ENCODE peak calls at places on chromosomes 7 and 10, in seven cellular contexts. K, J, F, G, C, Q and I are unnamed samples.

GRCh38 chr10:124697443-124697836 is 46.7 kb downstream of the FAM53B start:
- DNase-seq in K (no peak), J (no peak), F (no peak), G (no peak), C (no peak), Q (no peak), I (no peak)

GRCh38 chr7:134886353-134887057 is 99.8 kb upstream of the AGBL3 start:
- DNase-seq in K (no peak), J (no peak), F (peak; percentile 21), G (no peak), C (no peak), Q (no peak), I (no peak)

GRCh38 chr10:9299966-9300365 is 1245.5 kb downstream of the GATA3 start:
- DNase-seq in K (no peak), J (no peak), F (no peak), G (no peak), C (no peak), Q (no peak), I (peak; percentile 73)

GRCh38 chr7:92517626-92518025 is 10.7 kb downstream of the PEX1 start:
- DNase-seq in K (no peak), J (no peak), F (no peak), G (no peak), C (no peak), Q (no peak), I (no peak)

GRCh38 chr10:5546891-5547683 is 22.3 kb downstream of the CALML3 start:
- DNase-seq in K (no peak), J (peak; percentile 63), F (peak; percentile 34), G (no peak), C (no peak), Q (no peak), I (peak; percentile 58)

GRCh38 chr10:27620425-27621397 is 116.6 kb downstream of the RAB18 start:
- DNase-seq in K (no peak), J (no peak), F (no peak), G (no peak), C (no peak), Q (no peak), I (no peak)

GRCh38 chr7:44212018-44212417 is 11.2 kb downstream of the YKT6 start:
- DNase-seq in K (no peak), J (no peak), F (no peak), G (no peak), C (no peak), Q (no peak), I (no peak)

GRCh38 chr7:142883571-142884284 is 1.8 kb downstream of the TRPV6 start:
- DNase-seq in K (no peak), J (no peak), F (no peak), G (no peak), C (no peak), Q (no peak), I (peak; percentile 13)

GRCh38 chr7:136303162-136303561 is 326.0 kb upstream of the MTPN start:
- DNase-seq in K (no peak), J (no peak), F (no peak), G (no peak), C (no peak), Q (no peak), I (no peak)

GRCh38 chr7:142603870-142604448 is 145.3 kb upstream of the PRSS1 start:
- DNase-seq in K (peak; percentile 81), J (peak; percentile 53), F (peak; percentile 52), G (peak; percentile 75), C (peak; percentile 58), Q (no peak), I (peak; percentile 11)

GRCh38 chr10:22823109-22823508 is 104.7 kb upstream of the ARMC3 start:
- DNase-seq in K (no peak), J (peak; percentile 95), F (peak; percentile 79), G (no peak), C (no peak), Q (peak; percentile 23), I (no peak)

GRCh38 chr7:111931016-111931517 is 275.1 kb downstream of the DOCK4 start:
- DNase-seq in K (no peak), J (peak; percentile 42), F (peak; percentile 96), G (no peak), C (no peak), Q (no peak), I (no peak)

GRCh38 chr7:36161996-36162395 is 8.9 kb downstream of the EEPD1 start:
- DNase-seq in K (no peak), J (no peak), F (no peak), G (no peak), C (no peak), Q (no peak), I (peak; percentile 38)

GRCh38 chr10:21285207-21285606 is 240.3 kb downstream of the SKIDA1 start:
- DNase-seq in K (no peak), J (no peak), F (no peak), G (no peak), C (no peak), Q (no peak), I (no peak)

GRCh38 chr10:128063736-128064614 is 62.2 kb downstream of the MKI67 start:
- DNase-seq in K (no peak), J (no peak), F (no peak), G (no peak), C (no peak), Q (no peak), I (no peak)

GRCh38 chr7:6096581-6096980 is 65.4 kb downstream of the ANKRD61 start:
- DNase-seq in K (no peak), J (no peak), F (no peak), G (no peak), C (no peak), Q (no peak), I (no peak)

GRCh38 chr7:110943686-110944350 is 147.1 kb upstream of the LRRN3 start:
- DNase-seq in K (peak; percentile 43), J (no peak), F (no peak), G (no peak), C (no peak), Q (no peak), I (no peak)

GRCh38 chr10:6399241-6399701 is 180.8 kb downstream of the PRKCQ start:
- DNase-seq in K (no peak), J (no peak), F (no peak), G (no peak), C (no peak), Q (no peak), I (peak; percentile 99)

GRCh38 chr10:21519981-21520436 is 5.5 kb downstream of the SKIDA1 start:
- DNase-seq in K (no peak), J (no peak), F (no peak), G (no peak), C (no peak), Q (no peak), I (no peak)

GRCh38 chr7:149207324-149208035 is 12.1 kb downstream of the ZNF282 start:
- DNase-seq in K (no peak), J (no peak), F (no peak), G (no peak), C (no peak), Q (no peak), I (no peak)

GRCh38 chr10:81013771-81014170 is 476.1 kb downstream of the SH2D4B start:
- DNase-seq in K (no peak), J (no peak), F (no peak), G (no peak), C (no peak), Q (no peak), I (peak; percentile 72)

GRCh38 chr10:45154481-45154880 is 153.8 kb downstream of the ZNF22 start:
- DNase-seq in K (no peak), J (no peak), F (no peak), G (no peak), C (no peak), Q (no peak), I (no peak)

GRCh38 chr10:43044444-43045245 is 32.2 kb upstream of the RET start:
- DNase-seq in K (peak; percentile 37), J (no peak), F (no peak), G (no peak), C (peak; percentile 50), Q (no peak), I (peak; percentile 50)

GRCh38 chr10:70910486-70911350 is 22.4 kb upstream of the PCBD1 start:
- DNase-seq in K (peak; percentile 8), J (no peak), F (no peak), G (no peak), C (no peak), Q (no peak), I (no peak)

GRCh38 chr7:86790383-86790782 is 146.7 kb downstream of the GRM3 start:
- DNase-seq in K (no peak), J (no peak), F (no peak), G (no peak), C (no peak), Q (no peak), I (no peak)

GRCh38 chr7:86786376-86786775 is 142.7 kb downstream of the GRM3 start:
- DNase-seq in K (no peak), J (no peak), F (no peak), G (no peak), C (no peak), Q (no peak), I (no peak)

GRCh38 chr7:86788948-86789347 is 145.2 kb downstream of the GRM3 start:
- DNase-seq in K (no peak), J (no peak), F (no peak), G (no peak), C (no peak), Q (no peak), I (no peak)

GRCh38 chr7:86785641-86786040 is 141.9 kb downstream of the GRM3 start:
- DNase-seq in K (no peak), J (no peak), F (no peak), G (no peak), C (no peak), Q (peak; percentile 57), I (no peak)

GRCh38 chr7:86784765-86785164 is 141.1 kb downstream of the GRM3 start:
- DNase-seq in K (no peak), J (no peak), F (no peak), G (no peak), C (no peak), Q (no peak), I (no peak)
- TF ChIP-seq JUND in K (no peak), J (no peak), F (no peak), G (no peak), C (no peak), Q (no peak), I (no peak)

GRCh38 chr7:151844080-151844827 is 32.7 kb downstream of the PRKAG2 start:
- DNase-seq in K (no peak), J (no peak), F (peak; percentile 90), G (no peak), C (no peak), Q (no peak), I (no peak)
- TF ChIP-seq JUND in K (no peak), J (no peak), F (no peak), G (peak; percentile 49), C (no peak), Q (no peak), I (no peak)

DNA sequence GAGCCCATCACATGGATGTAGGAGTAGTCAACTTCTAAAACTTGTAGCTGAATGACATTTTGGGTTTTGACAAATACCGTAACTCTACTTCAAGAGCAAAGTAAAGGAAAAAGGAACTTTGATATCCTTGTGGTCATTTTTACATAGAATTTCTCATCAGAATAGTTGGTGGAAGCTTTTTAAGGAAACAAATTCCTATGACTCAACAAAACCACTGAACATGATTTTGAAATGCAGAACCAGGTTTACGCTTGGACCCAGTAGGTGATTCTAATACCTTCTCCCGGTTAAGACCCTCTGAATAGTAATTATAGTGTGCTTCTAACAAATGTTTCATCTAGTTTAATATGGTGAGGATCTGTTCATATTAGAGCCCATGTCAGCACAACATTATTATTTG is 307.8 kb downstream of the GPR37 start:
- DNase-seq in K (no peak), J (no peak), F (no peak), G (no peak), C (no peak), Q (no peak), I (no peak)
- TF ChIP-seq JUND in K (no peak), J (no peak), F (no peak), G (no peak), C (no peak), Q (no peak), I (no peak)

GRCh38 chr7:47074702-47075153 is 507.2 kb downstream of the TNS3 start:
- DNase-seq in K (no peak), J (no peak), F (peak; percentile 7), G (peak; percentile 18), C (no peak), Q (no peak), I (no peak)
- TF ChIP-seq JUND in K (no peak), J (no peak), F (no peak), G (no peak), C (no peak), Q (no peak), I (no peak)